ENCODE peak calls at places on chromosomes 5 and 9, in four cellular contexts. N is pons, T is hypothalamus, L is endothelial cell. Q is an unnamed sample.

GRCh38 chr5:172769598-172770373 is 1.2 kb downstream of the DUSP1 start:
- DNase-seq in N (peak), T (no peak), L (no peak), Q (no peak)

GRCh38 chr5:132050136-132050535 is 10.3 kb upstream of the IL3 start:
- DNase-seq in L (no peak), N (peak), T (no peak), Q (no peak)

GRCh38 chr5:99815-100214 is 7.8 kb downstream of the PLEKHG4B start:
- DNase-seq in L (no peak), N (no peak), T (no peak), Q (no peak)

GRCh38 chr5:30981576-30981975 is 211.9 kb upstream of the CDH6 start:
- DNase-seq in N (no peak), T (no peak), L (no peak), Q (no peak)

GRCh38 chr5:178288373-178289368 is 56.1 kb upstream of the PHYKPL start:
- DNase-seq in N (peak), L (no peak), T (no peak), Q (no peak)

GRCh38 chr5:82105457-82105856 is 133.6 kb downstream of the ATG10 start:
- DNase-seq in L (no peak), N (peak), T (no peak), Q (no peak)

GRCh38 chr9:95027914-95028854 is 289.3 kb downstream of the FANCC start:
- DNase-seq in N (no peak), T (no peak), L (no peak), Q (no peak)

GRCh38 chr5:157566902-157567489 is 8.6 kb downstream of the ADAM19 start:
- DNase-seq in T (no peak), N (no peak), L (no peak), Q (no peak)

GRCh38 chr9:122897969-122898368 is 7.2 kb downstream of the RC3H2 start:
- DNase-seq in T (no peak), N (no peak), L (no peak), Q (no peak)

GRCh38 chr5:137923856-137924255 is 34.6 kb downstream of the PKD2L2 start:
- DNase-seq in N (peak), L (no peak), T (no peak), Q (no peak)

GRCh38 chr9:131661954-131662621 is 77.8 kb downstream of the RAPGEF1 start:
- DNase-seq in N (no peak), T (no peak), L (no peak), Q (no peak)

GRCh38 chr5:134255418-134256150 is 29.7 kb upstream of the PPP2CA start:
- DNase-seq in L (no peak), T (no peak), N (no peak), Q (no peak)

GRCh38 chr5:92678576-92679105 is 902.4 kb downstream of the NR2F1-AS1 start:
- DNase-seq in L (no peak), N (peak), T (peak), Q (no peak)

GRCh38 chr5:112762113-112762810 is 24.6 kb downstream of the APC start:
- DNase-seq in N (no peak), L (no peak), T (no peak), Q (no peak)

GRCh38 chr5:116084231-116084630 is 594 bp upstream of the COMMD10 start:
- DNase-seq in T (no peak), L (no peak), N (peak), Q (no peak)

GRCh38 chr5:110439280-110439679 is 287.2 kb downstream of the TMEM232 start:
- DNase-seq in L (no peak), N (peak), T (no peak), Q (no peak)

GRCh38 chr5:84816746-84817547 is 432.3 kb upstream of the EDIL3 start:
- DNase-seq in L (no peak), N (no peak), T (no peak), Q (no peak)

GRCh38 chr5:176535101-176535654 is 2.0 kb downstream of the RNF44 start:
- DNase-seq in L (no peak), N (peak), T (no peak), Q (no peak)